ENCODE peak calls at places on chromosomes 12 and 14, in four cellular contexts. C, N, I and G are unnamed samples.
A peak's percentile ranks its signal among the peaks of the same experiment; 100 is the strongest.

GRCh38 chr12:111953455-111953854 is 59.5 kb downstream of the TMEM116 start:
- DNase-seq in C (no peak), I (no peak), N (no peak), G (no peak)

GRCh38 chr12:1796515-1797010 is 23.8 kb upstream of the LRTM2 start:
- DNase-seq in N (no peak), C (peak; percentile 27), I (no peak), G (no peak)

GRCh38 chr12:123113038-123113437 is 37.9 kb downstream of the PITPNM2 start:
- DNase-seq in I (no peak), N (no peak), C (no peak), G (no peak)

GRCh38 chr12:89350661-89351488 is 1.4 kb downstream of the DUSP6 start:
- DNase-seq in I (no peak), N (no peak), C (no peak), G (no peak)

GRCh38 chr12:78977463-78977862 is 112.9 kb downstream of the SYT1 start:
- DNase-seq in C (no peak), I (no peak), N (no peak), G (no peak)

GRCh38 chr12:122850695-122851350 is 15.6 kb downstream of the HIP1R start:
- DNase-seq in I (no peak), N (no peak), C (no peak), G (no peak)

GRCh38 chr12:128791395-128792322 is 32.1 kb downstream of the SLC15A4 start:
- DNase-seq in N (no peak), C (no peak), I (no peak), G (no peak)

GRCh38 chr12:71870409-71870808 is 30.9 kb downstream of the TBC1D15 start:
- DNase-seq in N (no peak), I (no peak), C (no peak), G (no peak)

GRCh38 chr12:119870462-119870861 is 6.7 kb downstream of the CIT start:
- DNase-seq in N (no peak), C (no peak), I (no peak), G (no peak)

GRCh38 chr14:93007225-93007997 is 84.5 kb downstream of the CHGA start:
- DNase-seq in I (no peak), C (peak; percentile 36), N (no peak), G (no peak)

GRCh38 chr12:9843416-9843815 is 16.1 kb downstream of the KLRF1 start:
- DNase-seq in N (no peak), I (no peak), C (no peak), G (no peak)

GRCh38 chr12:117680311-117680710 is 288.5 kb downstream of the KSR2 start:
- DNase-seq in C (no peak), I (no peak), N (no peak), G (no peak)

GRCh38 chr12:57355734-57356133 is 75.1 kb downstream of the R3HDM2 start:
- DNase-seq in I (no peak), N (no peak), C (no peak), G (no peak)

GRCh38 chr14:22829661-22830328 is at the start of gene MRPL52:
- DNase-seq in C (peak; percentile 93), I (peak; percentile 81), N (peak; percentile 90), G (peak; percentile 71)

GRCh38 chr14:36069535-36069900 is 107.0 kb downstream of the PTCSC3 start:
- DNase-seq in C (peak; percentile 58), N (peak; percentile 27), I (no peak), G (peak; percentile 52)

GRCh38 chr14:49946320-49947141 is 53.6 kb downstream of the ARF6 start:
- DNase-seq in N (peak; percentile 59), I (peak; percentile 2), C (peak; percentile 85), G (peak; percentile 74)

GRCh38 chr12:8038659-8039114 is 6.2 kb downstream of the FOXJ2 start:
- DNase-seq in N (peak; percentile 32), C (no peak), I (no peak), G (peak; percentile 63)

GRCh38 chr12:112005419-112006395 is 7.3 kb downstream of the TMEM116 start:
- DNase-seq in I (no peak), N (no peak), C (peak; percentile 27), G (no peak)

GRCh38 chr12:8953773-8954402 is 4.4 kb upstream of the M6PR start:
- DNase-seq in C (no peak), I (peak; percentile 70), N (no peak), G (no peak)

GRCh38 chr12:22543246-22544037 is 900 bp downstream of the C2CD5 start:
- DNase-seq in I (peak; percentile 30), C (peak; percentile 48), N (no peak), G (no peak)

GRCh38 chr14:54387328-54387727 is 9.5 kb upstream of the CDKN3 start:
- DNase-seq in N (no peak), C (peak; percentile 41), I (no peak), G (no peak)

GRCh38 chr12:97464241-97465011 is 1.8 kb downstream of the RMST start:
- DNase-seq in I (no peak), N (no peak), C (no peak), G (no peak)

GRCh38 chr12:124480469-124481256 is 86.7 kb downstream of the NCOR2 start:
- DNase-seq in I (no peak), C (no peak), N (no peak), G (peak; percentile 53)